ENCODE peak calls at places on chromosomes 5 and 9, in five cellular contexts. C is stimulated activated CD4-positive, alpha-beta T cell treated with anti-CD3 and anti-CD28 coated beads, Interleukin-1b, Interleukin-23, amount 100 ng/mL, for 24 hours; Z is H9; F is HEK293T; Q is renal cortical epithelial cell. K is an unnamed sample.

GRCh38 chr9:87520172-87520683 is 22.6 kb downstream of the DAPK1 start:
- DNase-seq in Z (no peak), Q (no peak), C (no peak), F (no peak), K (no peak)

GRCh38 chr9:109238677-109239076 is 71.6 kb upstream of the FRRS1L start:
- DNase-seq in Z (no peak), Q (peak; percentile 33), C (no peak), F (no peak), K (no peak)

GRCh38 chr5:17907094-17907493 is 272.8 kb downstream of the TAF11L14 start:
- DNase-seq in Q (no peak), F (no peak), C (no peak), Z (no peak), K (no peak)

GRCh38 chr9:20314981-20315380 is 307.3 kb downstream of the MLLT3 start:
- DNase-seq in F (no peak), C (no peak), Q (no peak), Z (no peak), K (no peak)

GRCh38 chr9:95305770-95306492 is 11.6 kb downstream of the FANCC start:
- DNase-seq in C (no peak), F (no peak), Q (peak; percentile 28), Z (no peak), K (no peak)

GRCh38 chr9:88991066-88992030 is at the start of gene S1PR3:
- DNase-seq in Q (no peak), C (peak; percentile 41), F (peak; percentile 73), Z (peak; percentile 82), K (no peak)

GRCh38 chr5:66307647-66308257 is 163.7 kb downstream of the SREK1 start:
- DNase-seq in F (peak; percentile 67), Q (peak; percentile 69), C (no peak), Z (no peak), K (no peak)

GRCh38 chr9:125407974-125408900 is 146.6 kb downstream of the GAPVD1 start:
- DNase-seq in Q (peak; percentile 7), Z (peak; percentile 76), C (peak; percentile 71), F (peak; percentile 91), K (peak; percentile 40)

GRCh38 chr5:134019636-134020035 is 14.9 kb upstream of the VDAC1 start:
- DNase-seq in F (no peak), C (no peak), Z (no peak), Q (no peak), K (no peak)

GRCh38 chr5:126597156-126597555 is 2.1 kb upstream of the ALDH7A1 start:
- DNase-seq in Q (peak; percentile 64), F (no peak), C (no peak), Z (no peak), K (no peak)

GRCh38 chr9:133133680-133134418 is 12.8 kb upstream of the RALGDS start:
- DNase-seq in C (peak; percentile 75), Q (peak; percentile 96), Z (peak; percentile 72), F (no peak), K (no peak)

GRCh38 chr5:126801992-126802294 is 25.0 kb downstream of the LMNB1 start:
- DNase-seq in F (peak; percentile 14), C (no peak), Z (no peak), Q (peak; percentile 61), K (no peak)

GRCh38 chr5:96172436-96172835 is 210.8 kb upstream of the ELL2 start:
- DNase-seq in Z (no peak), F (no peak), C (no peak), Q (peak; percentile 60), K (no peak)

GRCh38 chr9:135035781-135036760 is 51.4 kb upstream of the OLFM1 start:
- DNase-seq in C (no peak), Q (no peak), Z (peak; percentile 9), F (no peak), K (no peak)

GRCh38 chr5:51159164-51159563 is 224.1 kb upstream of the ISL1 start:
- DNase-seq in F (no peak), Z (peak; percentile 68), C (no peak), Q (no peak), K (no peak)

GRCh38 chr9:114524401-114524800 is 19.1 kb upstream of the WHRN start:
- DNase-seq in C (no peak), Z (no peak), F (no peak), Q (peak; percentile 51), K (no peak)

GRCh38 chr5:61599370-61600140 is 267.5 kb downstream of the ZSWIM6 start:
- DNase-seq in F (no peak), Q (peak; percentile 83), Z (no peak), C (no peak), K (no peak)

GRCh38 chr5:134464988-134465855 is 53.5 kb upstream of the CDKN2AIPNL start:
- DNase-seq in Q (no peak), F (peak; percentile 9), Z (no peak), C (no peak), K (no peak)

GRCh38 chr9:94913550-94913949 is 187.1 kb downstream of the AOPEP start:
- DNase-seq in F (no peak), Z (no peak), C (no peak), Q (no peak), K (no peak)

GRCh38 chr5:81854915-81855314 is 104.0 kb upstream of the SSBP2 start:
- DNase-seq in Q (no peak), C (no peak), F (no peak), Z (no peak), K (no peak)

GRCh38 chr5:135944967-135945560 is 9.7 kb downstream of the LECT2 start:
- DNase-seq in F (peak; percentile 46), Q (peak; percentile 89), C (no peak), Z (peak; percentile 31), K (peak; percentile 14)

GRCh38 chr9:125547383-125547782 is 159.6 kb downstream of the MAPKAP1 start:
- DNase-seq in Q (no peak), Z (no peak), F (no peak), C (no peak), K (no peak)

GRCh38 chr5:14720236-14720923 is 55.9 kb downstream of the OTULIN start:
- DNase-seq in Q (peak; percentile 49), Z (no peak), F (no peak), C (no peak), K (no peak)

GRCh38 chr5:127031147-127031862 is 947 bp upstream of the MARCHF3 start:
- DNase-seq in Z (peak; percentile 47), C (no peak), F (peak; percentile 25), Q (no peak), K (no peak)

GRCh38 chr9:111691686-111692329 is 30.4 kb downstream of the GNG10 start:
- DNase-seq in Q (peak; percentile 67), Z (no peak), F (peak; percentile 10), C (no peak), K (no peak)

GRCh38 chr5:149227168-149227826 is 44.4 kb upstream of the AFAP1L1 start:
- DNase-seq in C (no peak), Z (no peak), F (no peak), Q (peak; percentile 72), K (no peak)

GRCh38 chr5:95044096-95044495 is 240.8 kb downstream of the MCTP1 start:
- DNase-seq in Z (no peak), F (no peak), C (no peak), Q (no peak), K (no peak)

GRCh38 chr9:124385623-124386022 is 29.6 kb downstream of the PSMB7 start:
- DNase-seq in Q (no peak), C (no peak), F (no peak), Z (no peak), K (no peak)

GRCh38 chr5:38726279-38726678 is 119.5 kb upstream of the OSMR start:
- DNase-seq in Z (no peak), Q (no peak), C (no peak), F (no peak), K (no peak)

GRCh38 chr9:37943329-37944265 is 39.7 kb upstream of the SLC25A51 start:
- DNase-seq in Q (peak; percentile 94), C (no peak), F (no peak), Z (no peak), K (no peak)

GRCh38 chr5:144979516-144980264 is 809.0 kb downstream of the KCTD16 start:
- DNase-seq in Z (no peak), C (no peak), F (no peak), Q (no peak), K (no peak)

GRCh38 chr9:114824130-114824529 is 18.3 kb upstream of the TNFSF15 start:
- DNase-seq in Q (peak; percentile 61), F (no peak), Z (no peak), C (no peak), K (no peak)

GRCh38 chr5:180648658-180649296 is 623 bp downstream of the FLT4 start:
- DNase-seq in C (no peak), Q (no peak), F (peak; percentile 83), Z (peak; percentile 58), K (no peak)

GRCh38 chr5:133480866-133481265 is 131.5 kb downstream of the FSTL4 start:
- DNase-seq in F (no peak), Z (no peak), C (no peak), Q (no peak), K (no peak)

GRCh38 chr9:19446361-19446861 is 37.6 kb downstream of the ACER2 start:
- DNase-seq in C (no peak), F (no peak), Q (no peak), Z (peak; percentile 69), K (no peak)

GRCh38 chr9:127968717-127969383 is 11.9 kb downstream of the EEIG1 start:
- DNase-seq in C (no peak), F (no peak), Z (no peak), Q (peak; percentile 76), K (no peak)

K was measured in CMK.